ENCODE peak calls at places on chromosome 5, in five cellular contexts. One of them, this sample, is unnamed.

GRCh38 chr5:35698057-35698808 is 80.6 kb downstream of the SPEF2 start:
- DNase-seq in cardiac muscle cell: no peak
- DNase-seq in epithelial cell of esophagus: no peak
- DNase-seq in fibroblast of lung: no peak
- DNase-seq in NB4: no peak
- DNase-seq in this sample: no peak

GRCh38 chr5:65721050-65721774 is 697 bp downstream of the SGTB start:
- DNase-seq in cardiac muscle cell: peak
- DNase-seq in epithelial cell of esophagus: peak
- DNase-seq in fibroblast of lung: peak
- DNase-seq in NB4: peak
- DNase-seq in this sample: peak

GRCh38 chr5:96743065-96743768 is 64.5 kb downstream of the ERAP1 start:
- DNase-seq in cardiac muscle cell: no peak
- DNase-seq in epithelial cell of esophagus: peak
- DNase-seq in fibroblast of lung: peak
- DNase-seq in NB4: peak
- DNase-seq in this sample: no peak

GRCh38 chr5:170818222-170818621 is 34.7 kb downstream of the GABRP start:
- DNase-seq in cardiac muscle cell: no peak
- DNase-seq in epithelial cell of esophagus: no peak
- DNase-seq in fibroblast of lung: no peak
- DNase-seq in NB4: no peak
- DNase-seq in this sample: no peak

GRCh38 chr5:56088967-56089829 is 94.4 kb upstream of the IL6ST start:
- DNase-seq in cardiac muscle cell: no peak
- DNase-seq in epithelial cell of esophagus: peak
- DNase-seq in fibroblast of lung: no peak
- DNase-seq in NB4: no peak
- DNase-seq in this sample: no peak

GRCh38 chr5:67494186-67494842 is 297.7 kb upstream of the CD180 start:
- DNase-seq in cardiac muscle cell: no peak
- DNase-seq in epithelial cell of esophagus: peak
- DNase-seq in fibroblast of lung: no peak
- DNase-seq in NB4: no peak
- DNase-seq in this sample: no peak

GRCh38 chr5:9365501-9365900 is 180.4 kb downstream of the SEMA5A start:
- DNase-seq in cardiac muscle cell: no peak
- DNase-seq in epithelial cell of esophagus: no peak
- DNase-seq in fibroblast of lung: no peak
- DNase-seq in NB4: no peak
- DNase-seq in this sample: no peak

GRCh38 chr5:176553260-176554085 is 4.3 kb downstream of the CDHR2 start:
- DNase-seq in cardiac muscle cell: no peak
- DNase-seq in epithelial cell of esophagus: peak
- DNase-seq in fibroblast of lung: no peak
- DNase-seq in NB4: no peak
- DNase-seq in this sample: no peak

GRCh38 chr5:50359187-50359586 is 81.9 kb downstream of the EMB start:
- DNase-seq in cardiac muscle cell: no peak
- DNase-seq in epithelial cell of esophagus: no peak
- DNase-seq in fibroblast of lung: no peak
- DNase-seq in NB4: no peak
- DNase-seq in this sample: no peak
- TF ChIP-seq CTCF in cardiac muscle cell: no peak
- TF ChIP-seq CTCF in epithelial cell of esophagus: no peak
- TF ChIP-seq CTCF in fibroblast of lung: no peak
- TF ChIP-seq CTCF in NB4: no peak
- TF ChIP-seq CTCF in this sample: no peak

DNA sequence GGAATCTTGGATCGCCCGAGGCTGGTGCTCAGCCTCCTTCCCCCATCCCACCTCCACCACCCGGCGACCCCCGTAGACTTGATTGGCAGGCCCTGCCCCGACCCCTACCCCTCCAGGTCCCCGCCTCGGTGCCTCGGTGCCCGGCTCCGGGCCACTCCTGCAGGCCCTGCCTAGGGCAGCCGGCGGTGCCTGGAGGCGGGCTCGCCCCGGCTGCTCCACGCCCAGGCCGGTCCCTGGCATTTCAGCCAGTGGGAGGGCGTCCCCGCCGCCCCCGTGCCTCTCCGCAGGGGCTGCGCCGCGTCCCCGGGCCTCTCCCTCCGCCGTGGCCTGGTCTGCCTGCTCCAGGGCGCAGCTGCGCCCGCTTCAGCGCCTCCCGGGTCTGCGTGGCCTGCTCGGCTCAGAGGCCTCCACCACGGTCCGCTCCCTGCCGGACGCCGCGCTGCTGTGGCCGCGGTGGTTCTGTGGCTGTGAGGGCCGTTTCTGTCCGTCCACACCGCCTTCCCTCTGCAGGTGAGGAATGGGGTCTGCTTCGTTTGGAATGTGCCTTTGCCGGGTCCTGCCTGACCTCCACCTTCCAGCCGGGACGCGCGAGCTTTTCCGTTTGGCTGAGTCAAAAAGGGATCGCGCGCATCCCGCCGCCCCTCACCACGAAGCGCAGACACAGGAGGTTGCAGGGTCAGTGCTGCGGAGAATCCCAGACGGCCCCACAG is 48.3 kb upstream of the IRX4 start:
- DNase-seq in cardiac muscle cell: peak
- DNase-seq in epithelial cell of esophagus: peak
- DNase-seq in fibroblast of lung: no peak
- DNase-seq in NB4: no peak
- DNase-seq in this sample: no peak
- H3K4me3 ChIP-seq in cardiac muscle cell: peak
- H3K4me3 ChIP-seq in epithelial cell of esophagus: peak
- H3K4me3 ChIP-seq in fibroblast of lung: no peak
- H3K4me3 ChIP-seq in NB4: no peak
- H3K4me3 ChIP-seq in this sample: no peak

GRCh38 chr5:79200573-79201183 is 35.3 kb upstream of the JMY start:
- DNase-seq in cardiac muscle cell: peak
- DNase-seq in epithelial cell of esophagus: no peak
- DNase-seq in fibroblast of lung: peak
- DNase-seq in NB4: peak
- DNase-seq in this sample: no peak
- TF ChIP-seq CTCF in cardiac muscle cell: peak
- TF ChIP-seq CTCF in epithelial cell of esophagus: peak
- TF ChIP-seq CTCF in fibroblast of lung: peak
- TF ChIP-seq CTCF in NB4: peak
- TF ChIP-seq CTCF in this sample: peak

GRCh38 chr5:2357309-2357708 is 394.2 kb downstream of the IRX2 start:
- DNase-seq in cardiac muscle cell: no peak
- DNase-seq in epithelial cell of esophagus: no peak
- DNase-seq in fibroblast of lung: no peak
- DNase-seq in NB4: peak
- DNase-seq in this sample: no peak

GRCh38 chr5:2352101-2352861 is 399.2 kb downstream of the IRX2 start:
- DNase-seq in cardiac muscle cell: no peak
- DNase-seq in epithelial cell of esophagus: no peak
- DNase-seq in fibroblast of lung: no peak
- DNase-seq in NB4: peak
- DNase-seq in this sample: no peak

GRCh38 chr5:2353211-2353610 is 398.3 kb downstream of the IRX2 start:
- DNase-seq in cardiac muscle cell: no peak
- DNase-seq in epithelial cell of esophagus: no peak
- DNase-seq in fibroblast of lung: no peak
- DNase-seq in NB4: no peak
- DNase-seq in this sample: no peak

GRCh38 chr5:2353871-2354440 is 397.5 kb downstream of the IRX2 start:
- DNase-seq in cardiac muscle cell: no peak
- DNase-seq in epithelial cell of esophagus: no peak
- DNase-seq in fibroblast of lung: no peak
- DNase-seq in NB4: no peak
- DNase-seq in this sample: no peak

DNA sequence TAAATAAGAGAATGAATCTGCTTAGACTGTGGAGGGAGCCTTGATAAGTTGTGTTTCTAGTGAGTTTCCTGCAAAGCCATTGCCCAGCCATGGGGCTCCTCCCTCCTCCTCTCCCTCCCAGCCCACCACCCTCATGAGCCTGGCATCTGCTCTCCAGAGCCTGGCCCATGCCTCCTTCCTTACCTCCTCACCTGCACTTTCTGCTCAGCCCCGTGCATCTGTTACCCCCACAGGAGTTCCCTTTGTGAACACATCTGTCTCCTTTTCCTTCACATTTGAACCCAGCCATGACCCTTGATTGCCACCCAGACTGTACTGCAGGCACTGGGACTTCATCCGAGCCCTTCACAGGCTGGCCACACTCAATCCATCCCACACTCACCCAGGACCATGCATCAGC is 395.6 kb downstream of the IRX2 start:
- DNase-seq in cardiac muscle cell: no peak
- DNase-seq in epithelial cell of esophagus: no peak
- DNase-seq in fibroblast of lung: no peak
- DNase-seq in NB4: no peak
- DNase-seq in this sample: no peak
- H3K4me3 ChIP-seq in cardiac muscle cell: no peak
- H3K4me3 ChIP-seq in epithelial cell of esophagus: no peak
- H3K4me3 ChIP-seq in fibroblast of lung: no peak
- H3K4me3 ChIP-seq in NB4: no peak
- H3K4me3 ChIP-seq in this sample: no peak

GRCh38 chr5:110880413-110880812 is 141.6 kb downstream of the SLC25A46 start:
- DNase-seq in cardiac muscle cell: no peak
- DNase-seq in epithelial cell of esophagus: peak
- DNase-seq in fibroblast of lung: peak
- DNase-seq in NB4: no peak
- DNase-seq in this sample: peak
- TF ChIP-seq CTCF in cardiac muscle cell: no peak
- TF ChIP-seq CTCF in epithelial cell of esophagus: no peak
- TF ChIP-seq CTCF in fibroblast of lung: no peak
- TF ChIP-seq CTCF in NB4: no peak
- TF ChIP-seq CTCF in this sample: no peak

GRCh38 chr5:107542831-107543231 is 127.9 kb downstream of the EFNA5 start:
- DNase-seq in cardiac muscle cell: peak
- DNase-seq in epithelial cell of esophagus: peak
- DNase-seq in fibroblast of lung: peak
- DNase-seq in NB4: no peak
- DNase-seq in this sample: peak
- H3K4me3 ChIP-seq in cardiac muscle cell: no peak
- H3K4me3 ChIP-seq in epithelial cell of esophagus: no peak
- H3K4me3 ChIP-seq in fibroblast of lung: no peak
- H3K4me3 ChIP-seq in NB4: no peak
- H3K4me3 ChIP-seq in this sample: no peak

GRCh38 chr5:114055810-114056476 is 305.9 kb upstream of the KCNN2 start:
- DNase-seq in cardiac muscle cell: peak
- DNase-seq in epithelial cell of esophagus: peak
- DNase-seq in fibroblast of lung: peak
- DNase-seq in NB4: no peak
- DNase-seq in this sample: no peak

GRCh38 chr5:114050087-114050486 is 311.8 kb upstream of the KCNN2 start:
- DNase-seq in cardiac muscle cell: no peak
- DNase-seq in epithelial cell of esophagus: no peak
- DNase-seq in fibroblast of lung: no peak
- DNase-seq in NB4: no peak
- DNase-seq in this sample: no peak

GRCh38 chr5:114053377-114053776 is 308.5 kb upstream of the KCNN2 start:
- DNase-seq in cardiac muscle cell: no peak
- DNase-seq in epithelial cell of esophagus: no peak
- DNase-seq in fibroblast of lung: no peak
- DNase-seq in NB4: no peak
- DNase-seq in this sample: no peak

DNA sequence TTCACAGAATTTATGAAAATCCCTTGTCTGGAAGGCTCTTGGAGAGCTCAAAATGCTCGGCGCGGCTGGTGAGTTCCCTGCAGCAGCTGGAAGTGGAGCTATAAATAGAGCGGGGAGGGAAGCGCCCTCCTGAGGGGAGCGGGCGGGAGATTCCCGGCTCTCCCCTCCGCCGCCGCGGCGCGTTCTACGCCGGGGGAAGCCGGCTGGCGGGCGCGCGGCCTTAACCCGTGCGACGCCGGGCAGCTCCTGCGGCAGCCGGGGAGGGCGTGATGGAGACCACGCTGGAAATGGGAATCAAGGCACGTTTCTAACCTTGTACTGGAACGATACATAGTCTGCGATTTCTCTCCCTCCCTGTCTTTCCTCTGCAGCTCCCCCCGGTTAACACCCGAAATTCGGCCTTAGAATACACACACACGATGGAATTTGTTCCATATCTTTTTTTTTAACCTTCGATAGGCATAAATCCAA is 306.5 kb upstream of the KCNN2 start:
- DNase-seq in cardiac muscle cell: peak
- DNase-seq in epithelial cell of esophagus: peak
- DNase-seq in fibroblast of lung: peak
- DNase-seq in NB4: no peak
- DNase-seq in this sample: no peak
- TF ChIP-seq CTCF in cardiac muscle cell: peak
- TF ChIP-seq CTCF in epithelial cell of esophagus: no peak
- TF ChIP-seq CTCF in fibroblast of lung: no peak
- TF ChIP-seq CTCF in NB4: no peak
- TF ChIP-seq CTCF in this sample: no peak

GRCh38 chr5:98777295-98777694 is 3.8 kb downstream of the RGMB start:
- DNase-seq in cardiac muscle cell: no peak
- DNase-seq in epithelial cell of esophagus: no peak
- DNase-seq in fibroblast of lung: no peak
- DNase-seq in NB4: no peak
- DNase-seq in this sample: no peak
- H3K4me3 ChIP-seq in cardiac muscle cell: no peak
- H3K4me3 ChIP-seq in epithelial cell of esophagus: no peak
- H3K4me3 ChIP-seq in fibroblast of lung: peak
- H3K4me3 ChIP-seq in NB4: no peak
- H3K4me3 ChIP-seq in this sample: peak

GRCh38 chr5:127313847-127314473 is 23.4 kb downstream of the MEGF10 start:
- DNase-seq in cardiac muscle cell: peak
- DNase-seq in epithelial cell of esophagus: peak
- DNase-seq in fibroblast of lung: peak
- DNase-seq in NB4: peak
- DNase-seq in this sample: no peak
- TF ChIP-seq CTCF in cardiac muscle cell: peak
- TF ChIP-seq CTCF in epithelial cell of esophagus: peak
- TF ChIP-seq CTCF in fibroblast of lung: peak
- TF ChIP-seq CTCF in NB4: peak
- TF ChIP-seq CTCF in this sample: peak